ENCODE peak calls at places on chromosome 15, in four cellular contexts. T is IMR-90, Y is fibroblast of mammary gland, H is NCI-H510A treated with DMSO at 0.1 percent for 48 hours. O is an unnamed sample.

GRCh38 chr15:81955709-81956108 is 90.1 kb downstream of the MEX3B start:
- DNase-seq in Y (no peak), H (no peak), T (peak; percentile 55), O (no peak)

GRCh38 chr15:65612949-65613348 is 2.0 kb upstream of the INTS14 start:
- DNase-seq in T (no peak), H (no peak), Y (no peak), O (no peak)

GRCh38 chr15:55703873-55704285 is 39.1 kb downstream of the PRTG start:
- DNase-seq in Y (peak; percentile 21), H (no peak), T (peak; percentile 4), O (peak; percentile 19)

GRCh38 chr15:50119063-50119700 is at the start of gene ATP8B4:
- DNase-seq in T (no peak), Y (no peak), H (no peak), O (no peak)

GRCh38 chr15:41278319-41278718 is 47.3 kb downstream of the CHP1 start:
- DNase-seq in T (no peak), H (no peak), Y (no peak), O (no peak)

GRCh38 chr15:84658788-84659411 is 901 bp upstream of the NMB start:
- DNase-seq in Y (no peak), T (no peak), H (no peak), O (no peak)

GRCh38 chr15:75043509-75044257 is 20.3 kb downstream of the PPCDC start:
- DNase-seq in T (peak; percentile 100), H (peak; percentile 10), Y (peak; percentile 100), O (peak; percentile 100)

GRCh38 chr15:56537881-56538280 is 72.9 kb upstream of the MNS1 start:
- DNase-seq in Y (peak; percentile 5), H (no peak), T (no peak), O (no peak)

GRCh38 chr15:68201153-68201878 is 3.8 kb downstream of the CALML4 start:
- DNase-seq in H (no peak), Y (no peak), T (no peak), O (no peak)

GRCh38 chr15:57100136-57100539 is 181.7 kb downstream of the TCF12 start:
- DNase-seq in T (no peak), H (no peak), Y (no peak), O (no peak)

GRCh38 chr15:80160570-80161156 is 7.9 kb downstream of the FAH start:
- DNase-seq in T (peak; percentile 96), Y (peak; percentile 96), H (peak; percentile 40), O (peak; percentile 97)

GRCh38 chr15:39868396-39868795 is 51.7 kb downstream of the GPR176 start:
- DNase-seq in T (no peak), H (no peak), Y (no peak), O (no peak)

GRCh38 chr15:78120523-78120922 is 10.7 kb downstream of the CIB2 start:
- DNase-seq in T (no peak), H (no peak), Y (no peak), O (no peak)

GRCh38 chr15:89395996-89396395 is 61.4 kb upstream of the POLG start:
- DNase-seq in H (no peak), T (no peak), Y (no peak), O (no peak)

GRCh38 chr15:38678291-38678690 is 113.7 kb upstream of the RASGRP1 start:
- DNase-seq in Y (no peak), T (no peak), H (no peak), O (no peak)

GRCh38 chr15:98221144-98221543 is 260.6 kb downstream of the ARRDC4 start:
- DNase-seq in T (no peak), H (no peak), Y (no peak), O (no peak)

GRCh38 chr15:40357723-40358491 is at the start of gene DISP2:
- DNase-seq in Y (peak; percentile 60), H (peak; percentile 69), T (peak; percentile 67), O (peak; percentile 81)

GRCh38 chr15:80418892-80419537 is 14.8 kb downstream of the ARNT2 start:
- DNase-seq in Y (peak; percentile 69), H (no peak), T (peak; percentile 72), O (peak; percentile 67)

GRCh38 chr15:59657635-59658125 is 365 bp upstream of the GTF2A2 start:
- DNase-seq in T (no peak), Y (no peak), H (no peak), O (no peak)

GRCh38 chr15:75455424-75455981 is 4.0 kb upstream of the SIN3A start:
- DNase-seq in H (peak; percentile 49), T (peak; percentile 65), Y (peak; percentile 63), O (peak; percentile 77)

GRCh38 chr15:34650177-34650576 is 66.7 kb upstream of the GOLGA8B start:
- DNase-seq in H (no peak), Y (peak; percentile 66), T (peak; percentile 91), O (no peak)

GRCh38 chr15:51652084-51652668 is 29.1 kb upstream of the SCG3 start:
- DNase-seq in Y (no peak), H (no peak), T (no peak), O (no peak)

GRCh38 chr15:57153140-57153539 is 223.2 kb upstream of the CGNL1 start:
- DNase-seq in H (no peak), Y (peak; percentile 54), T (peak; percentile 70), O (peak; percentile 87)

O was measured in cardiac fibroblast.